ENCODE peak calls at places on chromosome 2, in four cellular contexts. I, O, Z and B are unnamed samples. For H3K4me1, the result is how much of the 10 kb centered on the place peaks cover.

GRCh38 chr2:42974697-42975357 is 182.4 kb upstream of the HAAO start:
- DNase-seq in I (peak), O (peak), Z (peak), B (peak)

GRCh38 chr2:226699321-226699720 is 100.3 kb downstream of the IRS1 start:
- DNase-seq in I (peak), O (no peak), Z (peak), B (no peak)

GRCh38 chr2:148876190-148876588 is 1.2 kb downstream of the KIF5C start:
- DNase-seq in I (no peak), O (no peak), Z (no peak), B (no peak)

GRCh38 chr2:69434753-69435152 is 2.5 kb downstream of the NFU1 start:
- DNase-seq in I (no peak), O (no peak), Z (no peak), B (no peak)

GRCh38 chr2:85414761-85415498 is 3.6 kb upstream of the SH2D6 start:
- DNase-seq in I (no peak), O (no peak), Z (no peak), B (no peak)

GRCh38 chr2:63056309-63057065 is 5.9 kb downstream of the OTX1 start:
- DNase-seq in I (peak), O (peak), Z (no peak), B (no peak)

GRCh38 chr2:30708491-30709290 is 98.6 kb downstream of the CAPN13 start:
- DNase-seq in I (no peak), O (no peak), Z (peak), B (no peak)

GRCh38 chr2:232925153-232925768 is 55.2 kb downstream of the SNORC start:
- DNase-seq in I (no peak), O (no peak), Z (no peak), B (no peak)

GRCh38 chr2:209648714-209649113 is 122.9 kb upstream of the UNC80 start:
- DNase-seq in I (no peak), O (no peak), Z (peak), B (no peak)

GRCh38 chr2:150292807-150293206 is 194.7 kb downstream of the RND3 start:
- DNase-seq in I (no peak), O (no peak), Z (no peak), B (no peak)

GRCh38 chr2:26569216-26570082 is 71.7 kb downstream of the CIB4 start:
- DNase-seq in I (no peak), O (no peak), Z (no peak), B (no peak)

GRCh38 chr2:150046211-150046610 is 441.3 kb downstream of the RND3 start:
- DNase-seq in I (no peak), O (no peak), Z (no peak), B (no peak)

GRCh38 chr2:197498937-197499593 is 575 bp downstream of the HSPD1 start:
- DNase-seq in I (peak), O (peak), Z (peak), B (peak)

GRCh38 chr2:223297788-223298187 is 245.8 kb downstream of the KCNE4 start:
- DNase-seq in I (no peak), O (no peak), Z (no peak), B (no peak)

GRCh38 chr2:45192481-45192880 is 183.2 kb upstream of the SIX2 start:
- DNase-seq in I (no peak), O (no peak), Z (no peak), B (no peak)

GRCh38 chr2:174914894-174915760 is 90.1 kb downstream of the CHN1 start:
- DNase-seq in I (peak), O (no peak), Z (peak), B (no peak)

GRCh38 chr2:219562049-219563020 is 9.0 kb downstream of the OBSL1 start:
- DNase-seq in I (peak), O (no peak), Z (no peak), B (no peak)

GRCh38 chr2:237458519-237458918 is 28.5 kb upstream of the MLPH start:
- DNase-seq in I (no peak), O (no peak), Z (no peak), B (no peak)

GRCh38 chr2:1609706-1610485 is 134.4 kb downstream of the PXDN start:
- DNase-seq in I (no peak), O (no peak), Z (no peak), B (no peak)

GRCh38 chr2:191728710-191729597 is 51.0 kb downstream of the NABP1 start:
- DNase-seq in I (no peak), O (no peak), Z (peak), B (no peak)

GRCh38 chr2:7118606-7119503 is 201.6 kb downstream of the RNF144A start:
- DNase-seq in I (no peak), O (no peak), Z (peak), B (no peak)

GRCh38 chr2:158586491-158586890 is 129.7 kb downstream of the PKP4 start:
- DNase-seq in I (no peak), O (no peak), Z (peak), B (no peak)

GRCh38 chr2:175107146-175107545 is 60.9 kb downstream of the ATF2 start:
- DNase-seq in I (no peak), O (no peak), Z (no peak), B (no peak)

GRCh38 chr2:3257166-3257565 is 120.5 kb downstream of the EIPR1 start:
- DNase-seq in I (no peak), O (no peak), Z (no peak), B (no peak)

GRCh38 chr2:215664847-215665525 is 229.1 kb upstream of the FN1 start:
- DNase-seq in I (no peak), O (no peak), Z (peak), B (no peak)
- H3K27ac ChIP-seq in I (no peak), O (no peak), Z (peak), B (no peak)

GRCh38 chr2:240989451-240990265 is 8.8 kb upstream of the SNED1 start:
- DNase-seq in I (no peak), O (peak), Z (peak), B (peak)

GRCh38 chr2:240988571-240989271 is 9.7 kb upstream of the SNED1 start:
- DNase-seq in I (no peak), O (no peak), Z (no peak), B (peak)

GRCh38 chr2:240991378-240992263 is 6.8 kb upstream of the SNED1 start:
- DNase-seq in I (peak), O (no peak), Z (peak), B (peak)

GRCh38 chr2:240990726-240991377 is 7.6 kb upstream of the SNED1 start:
- DNase-seq in I (no peak), O (no peak), Z (no peak), B (peak)

DNA sequence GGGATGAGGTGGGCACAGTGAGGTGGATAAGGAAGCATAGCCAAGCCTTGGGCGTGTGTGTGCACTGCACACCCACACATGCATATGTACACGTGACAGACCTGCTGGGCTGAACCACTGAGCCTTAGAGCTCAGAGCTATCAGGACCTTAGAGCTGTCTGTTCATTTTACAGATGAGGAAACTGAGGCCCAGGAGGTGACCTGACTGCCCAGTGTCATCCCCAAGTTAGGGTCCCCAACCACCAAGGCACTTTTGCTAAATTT is 8.2 kb upstream of the SNED1 start:
- DNase-seq in I (no peak), O (no peak), Z (no peak), B (no peak)
- H3K4me1 ChIP-seq in I (under half), O (under half), Z (under half), B (half or more)

GRCh38 chr2:96503637-96504243 is 1.4 kb downstream of the NEURL3 start:
- DNase-seq in I (no peak), O (no peak), Z (no peak), B (no peak)

GRCh38 chr2:96501471-96501874 is 3.7 kb downstream of the NEURL3 start:
- DNase-seq in I (no peak), O (peak), Z (no peak), B (no peak)

GRCh38 chr2:96505231-96505889 is at the start of gene NEURL3:
- DNase-seq in I (no peak), O (no peak), Z (no peak), B (no peak)

GRCh38 chr2:96501886-96502810 is 3.0 kb downstream of the NEURL3 start:
- DNase-seq in I (no peak), O (no peak), Z (no peak), B (no peak)

DNA sequence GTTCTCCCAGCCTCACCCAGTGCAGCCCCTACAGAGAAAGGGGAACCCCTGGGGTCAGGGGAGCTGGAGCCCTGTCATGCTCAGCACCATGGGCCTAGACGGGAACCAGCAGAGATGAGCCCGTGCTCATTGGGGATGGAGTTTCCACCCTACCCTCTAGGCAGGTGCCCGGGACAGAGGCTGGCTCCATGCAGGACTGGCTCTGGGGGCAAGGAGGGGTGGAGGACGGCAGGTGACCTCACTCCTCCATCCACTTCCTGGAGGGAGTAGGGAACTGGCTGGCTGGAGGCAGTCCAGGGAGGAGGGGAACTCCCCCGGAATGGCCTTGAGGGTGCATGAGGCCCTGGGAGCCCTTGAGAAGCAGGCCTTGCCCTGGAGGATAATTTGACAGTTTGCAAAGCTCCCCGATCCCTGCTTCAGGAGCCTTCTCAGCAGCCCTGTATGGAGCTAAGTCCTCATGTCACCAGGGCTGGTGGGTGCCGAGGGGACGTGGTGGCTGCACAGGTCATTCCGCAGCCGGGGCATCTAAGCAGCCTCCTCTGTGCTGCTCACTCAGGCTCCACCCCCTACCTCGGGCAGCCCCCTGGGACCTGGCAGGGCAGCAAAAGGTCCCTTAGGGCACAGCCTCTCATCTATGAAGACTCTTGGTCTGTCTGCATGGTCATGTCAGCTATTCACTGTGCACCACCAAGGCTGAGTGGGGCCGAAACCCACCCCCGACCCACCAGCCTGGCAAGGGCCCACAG is 2.1 kb downstream of the NEURL3 start:
- DNase-seq in I (no peak), O (no peak), Z (no peak), B (no peak)
- H3K27ac ChIP-seq in I (no peak), O (no peak), Z (no peak), B (no peak)

GRCh38 chr2:41968182-41968578 is 79.6 kb upstream of the PKDCC start:
- DNase-seq in I (no peak), O (no peak), Z (no peak), B (no peak)
- H3K4me1 ChIP-seq in I (under half), O (under half), Z (under half), B (under half)

GRCh38 chr2:105100064-105100840 is 62.4 kb downstream of the MRPS9 start:
- DNase-seq in I (no peak), O (peak), Z (no peak), B (no peak)
- H3K27ac ChIP-seq in I (no peak), O (peak), Z (no peak), B (no peak)

DNA sequence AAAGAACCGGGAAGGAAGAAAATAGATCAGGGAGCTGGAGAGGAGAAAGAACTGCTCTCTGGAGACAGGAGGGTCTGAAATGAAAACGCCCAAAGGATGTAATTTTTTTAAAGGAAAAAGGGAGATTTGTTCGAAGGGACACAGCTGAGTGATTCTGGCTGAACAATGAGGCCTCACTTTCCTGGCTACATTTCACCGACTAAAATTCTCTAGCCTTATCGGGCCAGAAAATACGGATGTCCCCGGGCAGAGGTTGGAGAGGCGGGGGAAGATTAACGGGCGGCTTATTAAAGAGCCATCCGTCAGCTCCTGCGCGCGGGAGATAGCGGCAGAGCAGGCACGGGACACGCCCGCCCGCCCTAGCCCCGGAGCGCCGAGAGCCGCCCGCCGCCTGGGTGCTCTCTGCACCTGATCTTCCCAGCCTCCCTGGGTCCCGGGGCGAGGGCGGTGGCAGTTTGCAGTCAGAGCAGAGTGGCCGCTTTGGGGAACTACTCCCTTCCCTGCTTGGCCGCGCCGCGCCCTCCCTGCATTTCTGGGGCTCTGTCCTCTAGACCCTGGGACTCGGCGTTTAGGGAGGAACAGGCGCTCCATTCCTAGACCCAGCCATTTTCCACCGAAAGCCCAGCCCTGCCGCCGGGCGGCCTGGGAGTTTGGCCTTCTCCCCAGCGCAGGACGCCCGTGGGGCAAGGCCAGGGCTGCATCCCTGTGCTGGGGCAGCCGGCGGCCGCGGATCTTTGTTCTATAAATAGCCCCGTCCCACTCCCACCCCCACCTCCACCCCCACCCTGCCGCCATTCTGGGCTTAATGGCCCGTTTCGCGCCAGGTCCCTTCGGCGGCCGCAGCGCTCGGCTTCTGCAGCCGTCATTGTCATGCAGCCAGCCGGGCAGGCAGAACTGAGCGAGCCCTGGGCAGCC is 6.5 kb downstream of the GAD1 start:
- DNase-seq in I (no peak), O (no peak), Z (no peak), B (no peak)
- H3K4me1 ChIP-seq in I (under half), O (under half), Z (under half), B (half or more)

DNA sequence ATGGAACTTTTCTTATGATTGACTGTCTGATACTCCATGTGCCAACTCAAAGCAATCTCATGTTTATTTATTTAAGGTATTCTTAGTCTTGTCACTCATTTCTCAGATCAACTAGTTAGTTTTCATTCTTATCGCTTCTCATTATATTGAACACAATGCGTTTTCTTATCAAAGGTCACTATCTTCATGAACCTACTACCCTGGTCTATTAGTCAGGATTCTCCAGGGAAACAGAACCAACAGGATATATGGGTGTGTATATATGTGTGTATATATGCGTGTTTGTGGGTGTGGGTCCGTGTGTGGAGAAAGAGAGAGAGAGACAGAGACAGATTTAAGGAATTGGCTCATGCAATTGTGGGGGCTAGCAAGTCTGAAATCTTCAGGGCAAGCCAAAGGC is 619.9 kb downstream of the ZEB2 start:
- DNase-seq in I (no peak), O (no peak), Z (no peak), B (no peak)
- H3K27ac ChIP-seq in I (no peak), O (no peak), Z (no peak), B (no peak)